ENCODE peak calls at places on chromosome 10, in six cellular contexts. O is BJ, W is Caco-2, A is DND-41, M is uterus, Q is WERI-Rb-1. S is an unnamed sample.

GRCh38 chr10:91616124-91616523 is 16.7 kb downstream of the PPP1R3C start:
- DNase-seq in Q (no peak), O (no peak), A (no peak), W (no peak), M (no peak), S (no peak)

GRCh38 chr10:36779238-36779846 is 346.1 kb upstream of the ANKRD30A start:
- DNase-seq in W (peak), Q (peak), A (no peak), O (peak), M (peak), S (peak)

GRCh38 chr10:61272781-61273180 is 180.4 kb downstream of the TMEM26 start:
- DNase-seq in M (no peak), W (no peak), O (no peak), A (no peak), Q (no peak), S (no peak)

GRCh38 chr10:110225756-110226554 is 18.6 kb downstream of the MXI1 start:
- DNase-seq in O (peak), W (peak), M (peak), Q (peak), A (peak), S (peak)

GRCh38 chr10:89346264-89346971 is 18.6 kb downstream of the IFIT3 start:
- DNase-seq in W (peak), O (no peak), A (no peak), Q (no peak), M (no peak), S (no peak)

GRCh38 chr10:75547391-75548298 is 116.2 kb downstream of the LRMDA start:
- DNase-seq in W (no peak), M (peak), Q (no peak), O (peak), A (no peak), S (no peak)

GRCh38 chr10:27771231-27771630 is 25.6 kb upstream of the MKX start:
- DNase-seq in Q (no peak), O (no peak), A (peak), M (no peak), W (no peak), S (no peak)

GRCh38 chr10:6583447-6583846 is 3.4 kb upstream of the PRKCQ start:
- DNase-seq in A (peak), Q (no peak), M (no peak), O (no peak), W (no peak), S (no peak)

GRCh38 chr10:120421250-120421649 is 35.8 kb upstream of the PLPP4 start:
- DNase-seq in M (no peak), Q (no peak), O (no peak), W (no peak), A (no peak), S (no peak)

GRCh38 chr10:102150970-102151773 is 1.0 kb upstream of the NOLC1 start:
- DNase-seq in O (no peak), M (no peak), A (no peak), W (peak), Q (no peak), S (no peak)

GRCh38 chr10:78579995-78580394 is 488.8 kb upstream of the ZMIZ1 start:
- DNase-seq in M (peak), O (no peak), W (no peak), Q (no peak), A (no peak), S (no peak)

GRCh38 chr10:78450239-78450638 is 416.6 kb downstream of the RPS24 start:
- DNase-seq in M (no peak), A (no peak), Q (no peak), W (no peak), O (no peak), S (no peak)

GRCh38 chr10:132667613-132668394 is 118.1 kb downstream of the NKX6-2 start:
- DNase-seq in Q (no peak), M (no peak), A (no peak), W (no peak), O (no peak), S (peak)

GRCh38 chr10:102814456-102814871 is 22.7 kb downstream of the CYP17A1 start:
- DNase-seq in A (no peak), O (no peak), W (no peak), Q (no peak), M (no peak), S (no peak)

GRCh38 chr10:128296608-128297007 is 170.4 kb upstream of the MKI67 start:
- DNase-seq in A (no peak), O (no peak), W (no peak), Q (no peak), M (no peak), S (no peak)

GRCh38 chr10:84076540-84077195 is 62.6 kb upstream of the GHITM start:
- DNase-seq in W (peak), M (peak), Q (peak), A (peak), O (no peak), S (peak)

GRCh38 chr10:6811153-6811552 is 231.1 kb upstream of the PRKCQ start:
- DNase-seq in O (no peak), Q (no peak), A (no peak), M (no peak), W (no peak), S (no peak)

GRCh38 chr10:75640803-75641202 is 209.4 kb downstream of the LRMDA start:
- DNase-seq in M (no peak), W (no peak), O (no peak), A (no peak), Q (no peak), S (no peak)

GRCh38 chr10:114638874-114639625 is 19.0 kb downstream of the ABLIM1 start:
- DNase-seq in M (no peak), Q (no peak), O (peak), W (no peak), A (no peak), S (peak)

GRCh38 chr10:75187961-75188426 is 22.6 kb upstream of the VDAC2 start:
- DNase-seq in W (peak), A (peak), M (peak), O (no peak), Q (peak), S (no peak)

GRCh38 chr10:78986419-78986818 is 82.3 kb upstream of the ZMIZ1 start:
- DNase-seq in M (no peak), Q (no peak), W (no peak), A (no peak), O (no peak), S (no peak)

GRCh38 chr10:89926736-89927135 is 225.3 kb downstream of the KIF20B start:
- DNase-seq in Q (no peak), O (no peak), W (no peak), M (no peak), A (no peak), S (no peak)

GRCh38 chr10:119859422-119860258 is 13.0 kb downstream of the MCMBP start:
- DNase-seq in Q (no peak), W (peak), A (no peak), O (no peak), M (no peak), S (no peak)

GRCh38 chr10:132981746-132982145 is 39.4 kb upstream of the CFAP46 start:
- DNase-seq in W (no peak), O (no peak), M (no peak), Q (no peak), A (no peak), S (no peak)

GRCh38 chr10:7697304-7697822 is 5.8 kb upstream of the ITIH2 start:
- DNase-seq in M (no peak), A (no peak), O (no peak), W (no peak), Q (no peak), S (no peak)

GRCh38 chr10:113162960-113163359 is 212.9 kb downstream of the TCF7L2 start:
- DNase-seq in Q (no peak), W (no peak), A (no peak), M (no peak), O (no peak), S (no peak)

GRCh38 chr10:130771491-130771890 is 540.0 kb downstream of the TCERG1L start:
- DNase-seq in A (no peak), O (no peak), W (no peak), Q (peak), M (no peak), S (no peak)

DNA sequence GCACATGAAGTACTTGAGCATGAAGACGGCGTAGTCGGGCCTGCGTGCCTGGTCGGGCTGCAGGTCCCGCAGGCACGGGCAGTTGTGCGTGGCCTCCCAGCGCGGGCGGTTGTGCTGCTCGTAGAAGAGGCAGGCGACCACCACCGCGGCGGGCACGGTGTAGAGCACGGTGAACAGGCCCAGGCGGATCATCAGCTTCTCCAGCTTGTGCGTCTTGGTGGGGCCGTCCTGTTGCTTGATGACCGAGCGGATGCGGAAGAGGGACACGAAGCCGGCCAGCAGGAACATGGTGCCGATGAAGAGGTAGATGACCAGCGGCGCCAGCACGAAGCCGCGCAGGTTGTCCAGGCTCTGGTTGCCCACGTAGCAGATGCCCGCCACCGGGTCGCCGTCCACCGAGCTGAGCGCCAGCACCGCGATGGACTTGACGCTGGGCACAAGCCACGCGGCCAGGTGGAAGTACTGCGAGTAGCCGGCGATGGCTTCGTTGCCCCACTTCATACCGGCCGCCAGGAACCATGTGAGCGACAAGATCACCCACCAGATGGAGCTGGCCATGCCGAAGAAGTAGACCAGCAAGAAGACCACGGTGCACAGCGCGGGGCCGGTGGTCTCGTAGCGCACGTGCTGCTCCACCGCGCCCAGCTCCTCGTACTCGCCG is 2.3 kb downstream of the FZD8 start:
- DNase-seq in M (peak), W (no peak), A (no peak), Q (peak), O (no peak), S (no peak)
- TF ChIP-seq CTCF in M (no peak), W (no peak), A (no peak), Q (no peak), O (peak), S (peak)

DNA sequence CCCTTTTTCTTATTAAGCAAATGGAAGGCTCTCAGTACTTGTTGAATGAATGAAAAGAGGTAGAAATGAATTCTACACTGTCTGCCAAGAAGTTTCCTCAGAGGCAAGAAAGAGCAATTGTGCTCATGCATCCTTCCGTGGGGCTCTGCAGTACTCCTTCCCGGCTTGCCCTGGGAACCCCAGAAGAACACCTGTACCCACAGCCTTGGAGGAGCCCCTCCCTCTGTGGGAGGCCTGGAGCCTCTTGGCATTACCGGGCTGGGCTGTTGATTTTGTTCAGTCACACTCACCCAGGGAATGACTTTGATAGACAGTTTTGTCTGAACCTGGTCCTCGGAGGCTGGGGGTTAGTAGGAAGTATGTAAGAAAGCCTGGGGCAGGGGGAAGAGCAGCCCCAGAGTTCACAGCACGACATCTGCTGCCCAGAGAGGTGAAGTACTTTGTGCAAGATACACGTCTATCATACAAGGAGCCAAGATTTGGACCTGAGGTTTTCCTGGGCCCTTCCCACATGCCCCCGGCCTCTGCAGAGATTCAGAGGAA is 134.8 kb upstream of the GDF10 start:
- DNase-seq in M (no peak), W (no peak), A (no peak), O (no peak), Q (no peak), S (no peak)
- H3K4me3 ChIP-seq in M (peak), W (no peak), A (no peak), O (no peak), Q (no peak), S (no peak)

DNA sequence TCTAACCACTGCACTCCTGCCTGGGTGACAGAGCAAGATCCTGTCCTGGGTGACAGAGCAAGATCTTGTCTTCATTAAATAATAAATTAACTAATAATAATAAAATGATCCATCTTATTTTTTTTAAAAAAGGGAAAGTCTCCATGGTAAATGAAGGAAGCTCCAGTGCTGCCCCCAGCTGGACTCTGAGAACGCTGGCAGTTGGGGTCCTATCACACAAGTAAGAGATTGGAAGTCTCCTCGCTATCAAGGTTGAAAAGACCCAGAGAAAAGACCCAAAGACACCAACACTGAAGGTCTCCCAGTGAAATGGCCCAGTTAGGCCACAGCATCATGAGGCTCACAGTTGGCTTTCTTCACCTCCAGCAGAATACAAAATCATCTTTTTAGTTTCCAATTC is 13.8 kb upstream of the C10orf67 start:
- DNase-seq in M (no peak), A (no peak), O (no peak), W (no peak), Q (no peak), S (no peak)
- TF ChIP-seq CTCF in M (no peak), A (no peak), O (peak), W (no peak), Q (peak), S (peak)

GRCh38 chr10:124928545-124928944 is 13.4 kb upstream of the ZRANB1 start:
- DNase-seq in A (no peak), O (no peak), M (no peak), W (no peak), Q (no peak), S (no peak)
- H3K4me3 ChIP-seq in A (no peak), O (no peak), M (no peak), W (no peak), Q (no peak), S (no peak)

GRCh38 chr10:4549254-4549653 is 276.8 kb upstream of the AKR1E2 start:
- DNase-seq in A (no peak), M (no peak), W (no peak), Q (no peak), O (no peak), S (no peak)
- TF ChIP-seq CTCF in A (no peak), M (no peak), W (no peak), Q (no peak), O (no peak), S (no peak)

GRCh38 chr10:122374246-122374858 is at the start of gene PLEKHA1:
- DNase-seq in A (peak), W (peak), M (peak), O (peak), Q (peak), S (peak)

GRCh38 chr10:122375761-122376160 is 1.3 kb downstream of the PLEKHA1 start:
- DNase-seq in A (no peak), M (no peak), Q (no peak), W (no peak), O (no peak), S (no peak)

GRCh38 chr10:122379041-122379440 is 4.5 kb downstream of the PLEKHA1 start:
- DNase-seq in Q (no peak), W (no peak), M (no peak), O (no peak), A (peak), S (no peak)

GRCh38 chr10:122374859-122375721 is 582 bp downstream of the PLEKHA1 start:
- DNase-seq in A (peak), Q (peak), M (peak), W (peak), O (no peak), S (no peak)

DNA sequence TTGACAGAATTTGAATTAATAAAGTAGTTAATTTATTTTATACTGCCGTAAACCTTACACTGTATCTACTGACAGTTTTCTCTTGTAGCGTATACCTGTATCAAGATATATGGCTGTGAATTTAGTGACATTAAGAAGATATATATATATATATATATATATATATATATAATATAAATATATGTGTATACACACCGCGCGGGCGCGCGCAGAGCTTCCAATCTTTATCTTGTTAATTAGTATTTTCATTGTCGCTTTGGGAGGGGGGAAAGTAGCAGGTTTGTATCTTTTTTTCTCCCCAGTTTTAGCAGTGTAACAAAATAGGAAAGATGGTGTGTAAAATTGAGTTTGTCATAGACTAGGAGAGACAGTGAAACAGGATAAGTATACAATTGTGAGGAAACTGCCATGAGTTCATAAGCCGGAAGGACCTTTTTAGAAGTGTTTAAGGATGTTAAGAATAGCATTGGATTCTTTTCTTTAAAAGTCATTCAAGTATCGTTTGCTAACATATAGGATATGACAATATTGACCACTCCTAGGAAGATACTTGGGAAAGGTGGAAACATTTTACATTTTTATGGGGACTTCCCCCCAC is 2.0 kb downstream of the PLEKHA1 start:
- DNase-seq in Q (no peak), M (no peak), A (no peak), W (no peak), O (no peak), S (no peak)
- H3K4me3 ChIP-seq in Q (no peak), M (peak), A (peak), W (no peak), O (no peak), S (no peak)

GRCh38 chr10:71959526-71959925 is 4.7 kb upstream of the CHST3 start:
- DNase-seq in O (no peak), A (no peak), Q (no peak), W (no peak), M (no peak), S (no peak)

GRCh38 chr10:71952745-71953144 is 11.4 kb upstream of the CHST3 start:
- DNase-seq in O (no peak), Q (no peak), A (no peak), M (no peak), W (no peak), S (no peak)

GRCh38 chr10:71961831-71962230 is 2.4 kb upstream of the CHST3 start:
- DNase-seq in M (no peak), Q (no peak), W (no peak), O (no peak), A (no peak), S (no peak)

GRCh38 chr10:71962915-71963314 is 1.3 kb upstream of the CHST3 start:
- DNase-seq in Q (no peak), M (no peak), A (no peak), W (peak), O (no peak), S (no peak)

DNA sequence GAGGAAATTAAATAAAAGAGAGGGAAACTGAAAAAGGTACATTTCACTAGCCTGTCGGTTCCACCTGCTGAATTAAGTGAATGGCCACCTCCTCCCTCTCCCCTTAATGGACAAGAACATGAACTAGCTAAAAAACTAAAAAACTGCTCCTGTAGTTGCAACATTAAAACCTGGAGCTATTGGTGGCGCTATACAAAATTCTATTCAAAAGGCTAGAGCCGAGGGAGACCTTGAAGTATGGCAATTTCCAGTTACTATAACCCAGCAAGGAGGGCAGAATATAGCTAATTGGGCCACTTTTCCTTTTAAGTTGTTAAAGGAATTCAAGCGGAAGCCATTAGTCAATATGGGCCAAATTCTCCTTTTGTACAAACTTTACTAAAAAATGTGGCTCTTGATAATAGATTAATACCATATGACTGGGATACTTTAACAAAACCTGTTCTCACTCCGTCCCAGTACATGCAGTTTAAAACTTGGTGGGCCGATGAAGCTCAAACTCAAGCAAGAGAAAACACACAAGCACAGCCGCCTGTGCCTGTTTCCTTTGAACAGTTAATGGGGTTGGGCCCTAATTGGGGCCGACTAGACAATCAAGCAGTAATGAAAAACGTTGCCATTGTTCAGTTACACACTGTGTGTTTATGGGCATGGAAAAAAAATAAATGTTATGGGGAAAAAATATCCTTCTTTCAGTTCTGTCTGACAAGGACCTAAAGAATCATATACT is 6.5 kb upstream of the CHST3 start:
- DNase-seq in Q (no peak), W (no peak), M (no peak), A (no peak), O (no peak), S (no peak)
- TF ChIP-seq CTCF in Q (no peak), W (no peak), M (no peak), A (no peak), O (peak), S (peak)

DNA sequence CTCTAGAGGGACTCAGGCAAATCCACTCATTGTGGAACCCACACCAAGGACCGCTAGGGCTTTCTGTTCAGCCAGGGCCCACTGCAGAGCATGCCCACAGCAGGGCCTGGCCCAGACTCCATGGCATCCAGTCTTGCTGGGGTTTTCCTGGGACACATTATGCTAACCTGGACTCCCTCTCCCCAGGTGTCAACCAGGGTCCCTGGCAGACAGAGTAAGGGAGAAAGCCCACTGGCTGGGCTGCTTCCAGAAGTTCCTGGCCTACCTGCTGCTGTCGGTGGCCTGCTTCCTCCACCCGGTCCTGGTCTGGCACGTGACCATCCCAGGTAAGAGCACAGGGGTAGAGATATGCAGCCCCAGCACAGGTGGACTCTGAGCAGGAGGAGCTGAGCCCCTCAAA is 22.3 kb downstream of the TMEM72 start:
- DNase-seq in A (no peak), W (no peak), M (no peak), Q (no peak), O (no peak), S (no peak)
- H3K4me3 ChIP-seq in A (no peak), W (no peak), M (no peak), Q (no peak), O (no peak), S (no peak)